ENCODE peak calls at places on chromosomes 4 and X, in six cellular contexts. E, A, P, D, W and Y are unnamed samples.

GRCh38 chr4:4869380-4869723 is 9.9 kb downstream of the MSX1 start:
- DNase-seq in E (no peak), A (no peak), P (no peak), D (no peak), W (no peak), Y (no peak)

GRCh38 chr4:5206391-5206790 is 155.1 kb downstream of the STK32B start:
- DNase-seq in E (peak), A (no peak), P (peak), D (no peak), W (no peak), Y (peak)

GRCh38 chrX:44842555-44843317 is 1.1 kb upstream of the DUSP21 start:
- DNase-seq in E (no peak), A (no peak), P (no peak), D (no peak), W (no peak), Y (no peak)

GRCh38 chrX:19715711-19716638 is 171.4 kb downstream of the SH3KBP1 start:
- DNase-seq in E (no peak), A (no peak), P (peak), D (no peak), W (no peak), Y (no peak)

GRCh38 chr4:153555730-153556440 is 89.7 kb downstream of the TMEM131L start:
- DNase-seq in E (no peak), A (peak), P (peak), D (peak), W (no peak), Y (peak)

GRCh38 chr4:108359130-108359709 is 190.5 kb upstream of the LEF1 start:
- DNase-seq in E (no peak), A (no peak), P (no peak), D (no peak), W (no peak), Y (no peak)

GRCh38 chr4:126779446-126780166 is 853.2 kb upstream of the INTU start:
- DNase-seq in E (no peak), A (no peak), P (no peak), D (no peak), W (no peak), Y (peak)

GRCh38 chrX:53716328-53717088 is 30.0 kb upstream of the HUWE1 start:
- DNase-seq in E (no peak), A (no peak), P (peak), D (no peak), W (peak), Y (peak)

GRCh38 chrX:16138108-16138427 is 14.7 kb downstream of the GRPR start:
- DNase-seq in E (no peak), A (peak), P (peak), D (no peak), W (peak), Y (no peak)

GRCh38 chrX:989959-990510 is 222.4 kb downstream of the CRLF2 start:
- DNase-seq in E (peak), A (peak), P (peak), D (peak), W (peak), Y (peak)

GRCh38 chr4:81566076-81566663 is 94.5 kb upstream of the RASGEF1B start:
- DNase-seq in E (no peak), A (no peak), P (peak), D (no peak), W (no peak), Y (peak)

GRCh38 chr4:20287246-20287645 is 35.5 kb downstream of the SLIT2 start:
- DNase-seq in E (no peak), A (no peak), P (no peak), D (no peak), W (no peak), Y (peak)

GRCh38 chr4:48742412-48742811 is 37.7 kb downstream of the FRYL start:
- DNase-seq in E (no peak), A (no peak), P (no peak), D (no peak), W (no peak), Y (no peak)

GRCh38 chrX:107713205-107714195 is 62.1 kb downstream of the TSC22D3 start:
- DNase-seq in E (no peak), A (no peak), P (peak), D (no peak), W (no peak), Y (no peak)

GRCh38 chr4:10455133-10455532 is 2.1 kb downstream of the ZNF518B start:
- DNase-seq in E (no peak), A (no peak), P (no peak), D (no peak), W (no peak), Y (no peak)

GRCh38 chrX:25013593-25014365 is 2.0 kb downstream of the ARX start:
- DNase-seq in E (no peak), A (peak), P (no peak), D (no peak), W (no peak), Y (no peak)

GRCh38 chrX:84339507-84340364 is 151.7 kb upstream of the RPS6KA6 start:
- DNase-seq in E (no peak), A (peak), P (peak), D (no peak), W (peak), Y (peak)

GRCh38 chr4:172962564-172963353 is 205.9 kb upstream of the GALNT7 start:
- DNase-seq in E (peak), A (peak), P (no peak), D (peak), W (no peak), Y (peak)

GRCh38 chrX:124217289-124218251 is 114.9 kb upstream of the TEX13D start:
- DNase-seq in E (no peak), A (no peak), P (peak), D (no peak), W (peak), Y (peak)

GRCh38 chr4:185849543-185850185 is 37.7 kb upstream of the SORBS2 start:
- DNase-seq in E (no peak), A (no peak), P (peak), D (peak), W (no peak), Y (peak)

GRCh38 chr4:48341776-48342558 is 638 bp downstream of the SLAIN2 start:
- DNase-seq in E (no peak), A (peak), P (peak), D (peak), W (peak), Y (no peak)

GRCh38 chr4:94924566-94924965 is 166.8 kb downstream of the BMPR1B start:
- DNase-seq in E (no peak), A (no peak), P (no peak), D (no peak), W (no peak), Y (no peak)

GRCh38 chrX:41734530-41734929 is 10.5 kb downstream of the GPR82 start:
- DNase-seq in E (no peak), A (no peak), P (peak), D (no peak), W (no peak), Y (peak)

GRCh38 chr4:189202869-189203271 is 737.8 kb upstream of the FRG1 start:
- DNase-seq in E (peak), A (peak), P (peak), D (no peak), W (no peak), Y (peak)

GRCh38 chrX:12672362-12673106 is 118.7 kb upstream of the PRPS2 start:
- DNase-seq in E (no peak), A (no peak), P (no peak), D (no peak), W (no peak), Y (no peak)

GRCh38 chrX:84469226-84469625 is 33.0 kb downstream of the HDX start:
- DNase-seq in E (no peak), A (peak), P (peak), D (no peak), W (no peak), Y (peak)

GRCh38 chrX:109681475-109682081 is 51.5 kb downstream of the ACSL4 start:
- DNase-seq in E (no peak), A (no peak), P (no peak), D (no peak), W (no peak), Y (no peak)

GRCh38 chr4:110287130-110287529 is 88.7 kb upstream of the ELOVL6 start:
- DNase-seq in E (peak), A (no peak), P (peak), D (no peak), W (peak), Y (peak)

GRCh38 chr4:112058433-112058832 is 86.8 kb upstream of the FAM241A start:
- DNase-seq in E (no peak), A (no peak), P (no peak), D (no peak), W (no peak), Y (peak)

GRCh38 chrX:10159069-10159468 is 2.3 kb downstream of the CLCN4 start:
- DNase-seq in E (no peak), A (no peak), P (no peak), D (no peak), W (no peak), Y (no peak)

GRCh38 chrX:77076896-77077295 is 370.3 kb upstream of the FGF16 start:
- DNase-seq in E (no peak), A (no peak), P (no peak), D (no peak), W (no peak), Y (no peak)

GRCh38 chr4:158319880-158320279 is 109.6 kb downstream of the TMEM144 start:
- DNase-seq in E (no peak), A (no peak), P (no peak), D (no peak), W (no peak), Y (no peak)

GRCh38 chrX:79462458-79462857 is 95.3 kb upstream of the ITM2A start:
- DNase-seq in E (no peak), A (no peak), P (no peak), D (no peak), W (no peak), Y (no peak)

GRCh38 chr4:7911044-7911578 is 28.6 kb downstream of the AFAP1 start:
- DNase-seq in E (peak), A (peak), P (peak), D (peak), W (no peak), Y (peak)

GRCh38 chr4:63325140-63325539 is 1084.1 kb downstream of the TECRL start:
- DNase-seq in E (no peak), A (no peak), P (no peak), D (no peak), W (no peak), Y (no peak)

GRCh38 chr4:66372706-66373105 is 702.4 kb upstream of the EPHA5 start:
- DNase-seq in E (no peak), A (no peak), P (peak), D (no peak), W (no peak), Y (no peak)

GRCh38 chrX:106718709-106719108 is 7.8 kb upstream of the RNF128 start:
- DNase-seq in E (no peak), A (no peak), P (no peak), D (peak), W (no peak), Y (no peak)

GRCh38 chr4:88526221-88526815 is 2.7 kb upstream of the PYURF start:
- DNase-seq in E (no peak), A (no peak), P (no peak), D (no peak), W (no peak), Y (no peak)

GRCh38 chr4:9771069-9771468 is 10.4 kb upstream of the DRD5 start:
- DNase-seq in E (no peak), A (no peak), P (no peak), D (no peak), W (no peak), Y (no peak)

GRCh38 chr4:15482346-15482745 is 12.7 kb downstream of the CC2D2A start:
- DNase-seq in E (no peak), A (no peak), P (no peak), D (no peak), W (no peak), Y (no peak)
- TF ChIP-seq CTCF in E (no peak), A (no peak), P (no peak), D (no peak), W (no peak), Y (no peak)

GRCh38 chrX:47129879-47130358 is 14.6 kb downstream of the NDUFB11 start:
- DNase-seq in E (no peak), A (no peak), P (peak), D (no peak), W (no peak), Y (no peak)
- H3K4me3 ChIP-seq in E (peak), A (peak), P (peak), D (peak), W (peak), Y (peak)

GRCh38 chrX:130902783-130903613 is at the start of gene ENOX2:
- DNase-seq in E (peak), A (peak), P (peak), D (peak), W (peak), Y (peak)
- TF ChIP-seq CTCF in E (no peak), A (no peak), P (no peak), D (no peak), W (no peak), Y (no peak)

DNA sequence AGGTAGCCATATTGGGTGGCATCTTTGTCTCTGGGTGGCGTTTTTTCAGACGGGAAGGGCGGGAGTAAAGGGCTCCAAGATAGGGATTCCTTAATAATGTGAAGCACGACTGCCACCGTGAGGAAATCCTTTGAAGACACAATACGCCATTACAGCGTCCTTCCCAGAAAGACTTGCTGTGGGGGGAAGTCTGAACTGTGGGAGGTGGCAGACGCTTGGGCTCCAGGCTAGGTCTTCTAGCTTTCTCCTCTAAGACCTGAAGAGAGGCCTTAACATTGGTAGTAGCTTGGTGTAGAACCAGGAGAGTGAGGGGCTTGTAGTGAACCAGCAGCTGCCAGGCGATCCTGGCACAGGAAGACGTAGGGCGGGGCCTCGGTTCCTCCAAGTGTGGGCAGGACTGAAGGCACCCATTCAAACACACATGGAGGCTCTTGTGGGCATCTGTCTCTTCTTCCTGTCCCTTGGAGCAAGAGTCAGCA is 197.3 kb downstream of the OR13H1 start:
- DNase-seq in E (no peak), A (no peak), P (no peak), D (peak), W (peak), Y (no peak)
- H3K4me3 ChIP-seq in E (no peak), A (no peak), P (no peak), D (no peak), W (peak), Y (no peak)

GRCh38 chr4:1813915-1814314 is 20.8 kb downstream of the FGFR3 start:
- DNase-seq in E (no peak), A (no peak), P (no peak), D (no peak), W (no peak), Y (no peak)
- TF ChIP-seq CTCF in E (peak), A (peak), P (peak), D (no peak), W (no peak), Y (no peak)